ENCODE peak calls at places on chromosomes 6 and 20, in ten cellular contexts. B is transverse colon, V is right lobe of liver, T is ovary, I is sigmoid colon, M is esophagus squamous epithelium, R is K562, S is suprapubic skin, A is HCT116, Z is body of pancreas. U is an unnamed sample.

GRCh38 chr20:19855426-19855825 is 97.4 kb downstream of the RIN2 start:
- DNase-seq in B (no peak), V (no peak), T (no peak), I (no peak), M (no peak), R (no peak), S (no peak), A (no peak), Z (no peak), U (no peak)

GRCh38 chr6:31543639-31544038 is 1.8 kb upstream of the DDX39B start:
- DNase-seq in B (no peak), V (no peak), T (no peak), I (no peak), M (no peak), R (no peak), S (no peak), A (no peak), Z (no peak), U (no peak)

GRCh38 chr6:149473080-149474052 is 11.4 kb downstream of the ZC3H12D start:
- DNase-seq in B (peak; percentile 89), V (no peak), T (no peak), I (no peak), M (no peak), R (peak; percentile 2), S (no peak), A (no peak), Z (no peak), U (no peak)

GRCh38 chr6:8993111-8993510 is 557.8 kb upstream of the SLC35B3 start:
- DNase-seq in B (no peak), V (no peak), T (no peak), I (no peak), M (no peak), R (no peak), S (no peak), A (no peak), Z (no peak), U (no peak)

GRCh38 chr6:142794424-142794823 is 150.6 kb downstream of the HIVEP2 start:
- DNase-seq in B (no peak), V (no peak), T (no peak), I (no peak), M (no peak), R (no peak), S (no peak), A (no peak), Z (no peak), U (no peak)

GRCh38 chr20:63743210-63743970 is 3.8 kb downstream of the SLC2A4RG start:
- DNase-seq in B (no peak), V (no peak), T (peak; percentile 46), I (peak; percentile 66), M (no peak), R (no peak), S (no peak), A (no peak), Z (no peak), U (no peak)

GRCh38 chr6:33702345-33702977 is 9.0 kb downstream of the UQCC2 start:
- DNase-seq in B (peak; percentile 43), V (no peak), T (no peak), I (peak; percentile 67), M (no peak), R (peak; percentile 62), S (no peak), A (peak; percentile 37), Z (peak; percentile 57), U (no peak)

GRCh38 chr6:159080217-159080976 is 35.6 kb upstream of the TAGAP start:
- DNase-seq in B (no peak), V (no peak), T (no peak), I (no peak), M (no peak), R (no peak), S (no peak), A (no peak), Z (no peak), U (peak; percentile 32)

GRCh38 chr6:94735270-94735669 is 842.1 kb upstream of the MANEA start:
- DNase-seq in B (no peak), V (no peak), T (no peak), I (no peak), M (no peak), R (no peak), S (no peak), A (no peak), Z (no peak), U (no peak)

GRCh38 chr6:108145639-108146038 is 20.2 kb upstream of the NR2E1 start:
- DNase-seq in B (no peak), V (no peak), T (no peak), I (no peak), M (no peak), R (peak; percentile 43), S (no peak), A (no peak), Z (no peak), U (no peak)

GRCh38 chr6:5866547-5867051 is 140.1 kb downstream of the NRN1 start:
- DNase-seq in B (no peak), V (no peak), T (no peak), I (no peak), M (no peak), R (no peak), S (no peak), A (no peak), Z (no peak), U (no peak)

GRCh38 chr20:61387204-61387958 is 135.3 kb downstream of the CDH4 start:
- DNase-seq in B (no peak), V (no peak), T (no peak), I (no peak), M (no peak), R (peak; percentile 62), S (no peak), A (no peak), Z (peak; percentile 60), U (no peak)

GRCh38 chr6:111382476-111383294 is 100.3 kb downstream of the REV3L start:
- DNase-seq in B (no peak), V (no peak), T (no peak), I (peak; percentile 73), M (no peak), R (no peak), S (no peak), A (no peak), Z (no peak), U (no peak)

GRCh38 chr20:56373942-56374341 is 15.2 kb downstream of the FAM210B start:
- DNase-seq in B (no peak), V (no peak), T (no peak), I (no peak), M (no peak), R (no peak), S (no peak), A (no peak), Z (no peak), U (no peak)

GRCh38 chr6:41917528-41917927 is 3.4 kb downstream of the MED20 start:
- DNase-seq in B (no peak), V (no peak), T (no peak), I (no peak), M (no peak), R (peak; percentile 36), S (no peak), A (peak; percentile 71), Z (no peak), U (no peak)
- TF ChIP-seq POLR2A in B (no peak), V (no peak), T (no peak), I (no peak), M (no peak), R (no peak), S (no peak), A (no peak), Z (no peak), U (no peak)

GRCh38 chr20:38840053-38840893 is 34.8 kb downstream of the PPP1R16B start:
- DNase-seq in B (no peak), V (no peak), T (no peak), I (no peak), M (no peak), R (peak; percentile 26), S (no peak), A (no peak), Z (no peak), U (no peak)
- TF ChIP-seq POLR2A in B (no peak), V (no peak), T (no peak), I (no peak), M (no peak), R (no peak), S (no peak), A (no peak), Z (no peak), U (no peak)

DNA sequence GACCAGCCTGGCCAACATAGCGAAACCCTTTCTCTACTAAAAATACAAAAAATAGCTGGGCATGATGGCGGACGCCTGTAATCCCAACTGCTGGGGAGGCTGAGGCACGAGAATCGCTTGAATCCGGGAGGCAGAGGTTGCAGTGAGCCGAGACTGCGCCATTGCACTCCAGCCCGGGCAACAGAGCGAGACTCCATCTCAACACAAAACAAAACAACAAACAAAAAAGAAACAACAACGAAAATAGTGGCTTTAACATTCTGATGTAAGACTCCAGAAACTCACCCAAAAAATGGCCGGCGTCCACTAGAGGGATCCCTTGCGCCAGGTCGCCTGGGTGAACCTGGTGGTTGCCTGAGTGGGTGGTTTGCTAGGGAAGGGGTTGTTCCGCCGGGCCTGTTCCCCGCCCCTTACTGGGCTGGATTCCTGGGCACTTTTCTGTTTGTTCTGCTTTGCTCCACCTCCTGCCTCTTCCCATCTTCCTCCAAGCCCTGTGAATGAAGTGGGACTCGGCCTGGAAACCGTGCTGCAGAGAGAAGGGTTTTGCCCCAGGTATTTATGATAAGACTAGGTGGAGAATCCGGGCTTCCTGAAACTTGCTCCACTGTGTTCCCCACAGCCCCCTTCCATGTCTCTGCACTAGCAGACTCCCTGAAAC is 1.5 kb downstream of the PABPC1L start:
- DNase-seq in B (peak; percentile 52), V (peak; percentile 85), T (peak; percentile 51), I (no peak), M (no peak), R (peak; percentile 83), S (no peak), A (peak; percentile 69), Z (peak; percentile 80), U (peak; percentile 52)
- TF ChIP-seq POLR2A in B (no peak), V (no peak), T (no peak), I (no peak), M (no peak), R (peak; percentile 53), S (no peak), A (no peak), Z (no peak), U (no peak)

GRCh38 chr6:79233611-79234149 is 802 bp downstream of the HMGN3 start:
- DNase-seq in B (peak; percentile 88), V (peak; percentile 93), T (peak; percentile 86), I (peak; percentile 95), M (peak; percentile 54), R (peak; percentile 70), S (peak; percentile 93), A (peak; percentile 77), Z (peak; percentile 94), U (no peak)

GRCh38 chr6:79230149-79230548 is 4.3 kb downstream of the HMGN3 start:
- DNase-seq in B (no peak), V (no peak), T (no peak), I (no peak), M (no peak), R (no peak), S (no peak), A (no peak), Z (no peak), U (no peak)

GRCh38 chr6:79232696-79233462 is 1.6 kb downstream of the HMGN3 start:
- DNase-seq in B (no peak), V (no peak), T (no peak), I (no peak), M (no peak), R (no peak), S (no peak), A (no peak), Z (no peak), U (no peak)

GRCh38 chr6:79231101-79231500 is 3.4 kb downstream of the HMGN3 start:
- DNase-seq in B (no peak), V (no peak), T (no peak), I (no peak), M (no peak), R (no peak), S (no peak), A (no peak), Z (no peak), U (no peak)

GRCh38 chr6:79234150-79235022 is at the start of gene HMGN3:
- DNase-seq in B (peak; percentile 96), V (peak; percentile 96), T (peak; percentile 97), I (peak; percentile 98), M (peak; percentile 79), R (peak; percentile 85), S (peak; percentile 96), A (peak; percentile 87), Z (peak; percentile 98), U (peak; percentile 94)
- TF ChIP-seq POLR2A in B (peak; percentile 82), V (peak; percentile 84), T (peak; percentile 46), I (peak; percentile 77), M (peak; percentile 86), R (peak; percentile 67), S (peak; percentile 37), A (peak; percentile 52), Z (peak; percentile 90), U (peak; percentile 57)